ENCODE peak calls at places on chromosomes 1 and 21, in eight cellular contexts. H, K, R, I, Q, A, V and B are unnamed samples.

GRCh38 chr1:195960580-195960979 is 647.7 kb downstream of the KCNT2 start:
- DNase-seq in I (no peak), A (no peak), Q (no peak), H (no peak), K (no peak), R (no peak), V (no peak), B (no peak)

GRCh38 chr1:85366391-85366790 is 90.0 kb upstream of the BCL10 start:
- DNase-seq in Q (no peak), K (peak; percentile 94), A (no peak), R (no peak), V (no peak), I (no peak), H (peak; percentile 93), B (no peak)

GRCh38 chr1:209176866-209177430 is 406.6 kb upstream of the CAMK1G start:
- DNase-seq in V (no peak), R (no peak), A (no peak), I (no peak), K (no peak), Q (no peak), H (no peak), B (no peak)

GRCh38 chr1:11535761-11536572 is 57.0 kb downstream of the DISP3 start:
- DNase-seq in R (peak; percentile 76), V (no peak), K (no peak), I (no peak), A (no peak), H (peak; percentile 6), Q (no peak), B (no peak)

GRCh38 chr1:172616646-172617045 is 42.3 kb upstream of the FASLG start:
- DNase-seq in R (no peak), H (no peak), I (no peak), Q (no peak), K (no peak), A (no peak), V (no peak), B (peak; percentile 58)

GRCh38 chr1:237681210-237681609 is 209.5 kb downstream of the ZP4 start:
- DNase-seq in Q (no peak), R (no peak), K (no peak), H (no peak), V (no peak), I (no peak), A (no peak), B (no peak)

GRCh38 chr1:162389021-162389818 is 7.7 kb downstream of the C1orf226 start:
- DNase-seq in V (no peak), A (no peak), Q (no peak), R (peak; percentile 70), I (peak; percentile 12), H (peak; percentile 70), K (peak; percentile 62), B (no peak)

GRCh38 chr21:38790961-38791360 is 14.8 kb upstream of the ETS2 start:
- DNase-seq in R (no peak), Q (no peak), H (no peak), V (no peak), K (peak; percentile 52), A (no peak), I (no peak), B (no peak)

GRCh38 chr1:234899041-234899787 is 229.4 kb downstream of the TOMM20 start:
- DNase-seq in V (no peak), R (peak; percentile 83), A (no peak), I (peak; percentile 77), K (peak; percentile 85), H (peak; percentile 84), Q (no peak), B (no peak)